ENCODE peak calls at places on chromosomes 2 and 18, in four cellular contexts. Y is endodermal cell, S is GM13976, G is bronchial epithelial cell. N is an unnamed sample.

GRCh38 chr2:37570773-37571570 is 100.5 kb downstream of the CDC42EP3 start:
- DNase-seq in Y (no peak), S (peak; percentile 28), G (peak; percentile 96), N (peak; percentile 38)

GRCh38 chr2:32484907-32485306 is 128.1 kb downstream of the BIRC6 start:
- DNase-seq in Y (no peak), S (no peak), G (peak; percentile 89), N (no peak)

GRCh38 chr18:79558196-79559120 is 121.1 kb upstream of the CTDP1 start:
- DNase-seq in Y (peak; percentile 38), S (no peak), G (no peak), N (no peak)

GRCh38 chr2:75162897-75163296 is 36.4 kb downstream of the TACR1 start:
- DNase-seq in Y (no peak), S (peak; percentile 16), G (no peak), N (no peak)

GRCh38 chr2:44769349-44770005 is 172.0 kb upstream of the SIX3 start:
- DNase-seq in Y (no peak), S (no peak), G (no peak), N (no peak)

GRCh38 chr2:10940607-10941006 is 28.9 kb downstream of the KCNF1 start:
- DNase-seq in Y (no peak), S (no peak), G (no peak), N (no peak)

GRCh38 chr2:73651586-73652230 is 9.5 kb upstream of the NAT8 start:
- DNase-seq in Y (no peak), S (no peak), G (no peak), N (no peak)

GRCh38 chr2:108938069-108938710 is 50.8 kb downstream of the EDAR start:
- DNase-seq in Y (no peak), S (no peak), G (no peak), N (no peak)

GRCh38 chr18:60145776-60146175 is 226.8 kb downstream of the MC4R start:
- DNase-seq in Y (peak; percentile 50), S (no peak), G (no peak), N (no peak)

GRCh38 chr2:185245806-185246205 is 492.8 kb upstream of the FSIP2 start:
- DNase-seq in Y (no peak), S (no peak), G (no peak), N (no peak)

GRCh38 chr2:186739739-186740138 is 45.9 kb downstream of the FAM171B start:
- DNase-seq in Y (no peak), S (no peak), G (no peak), N (no peak)

GRCh38 chr2:62415019-62415431 is 91.0 kb downstream of the TMEM17 start:
- DNase-seq in Y (no peak), S (peak; percentile 60), G (no peak), N (peak; percentile 65)

GRCh38 chr2:174024524-174025270 is 59.5 kb upstream of the SP3 start:
- DNase-seq in Y (no peak), S (no peak), G (no peak), N (no peak)

GRCh38 chr2:55837073-55837472 is 86.5 kb downstream of the EFEMP1 start:
- DNase-seq in Y (peak; percentile 82), S (no peak), G (no peak), N (no peak)

GRCh38 chr18:55269632-55270031 is 310.4 kb upstream of the CCDC68 start:
- DNase-seq in Y (no peak), S (no peak), G (peak; percentile 57), N (no peak)

GRCh38 chr2:227890495-227891079 is 19.2 kb downstream of the DAW1 start:
- DNase-seq in Y (no peak), S (peak; percentile 45), G (peak; percentile 68), N (peak; percentile 34)

GRCh38 chr2:142984657-142985056 is 107.2 kb downstream of the KYNU start:
- DNase-seq in Y (no peak), S (no peak), G (no peak), N (no peak)

GRCh38 chr2:173545364-173545734 is 190.7 kb downstream of the CDCA7 start:
- DNase-seq in Y (no peak), S (no peak), G (no peak), N (no peak)

GRCh38 chr2:168528469-168528868 is 72.4 kb downstream of the CERS6 start:
- DNase-seq in Y (no peak), S (no peak), G (peak; percentile 40), N (no peak)

GRCh38 chr2:7071137-7071536 is 153.9 kb downstream of the RNF144A start:
- DNase-seq in Y (no peak), S (no peak), G (no peak), N (no peak)

GRCh38 chr2:172012688-172013358 is 13.1 kb downstream of the METAP1D start:
- DNase-seq in Y (no peak), S (no peak), G (no peak), N (no peak)

GRCh38 chr18:48398074-48398473 is 11.1 kb downstream of the ZBTB7C start:
- DNase-seq in Y (no peak), S (no peak), G (no peak), N (no peak)

DNA sequence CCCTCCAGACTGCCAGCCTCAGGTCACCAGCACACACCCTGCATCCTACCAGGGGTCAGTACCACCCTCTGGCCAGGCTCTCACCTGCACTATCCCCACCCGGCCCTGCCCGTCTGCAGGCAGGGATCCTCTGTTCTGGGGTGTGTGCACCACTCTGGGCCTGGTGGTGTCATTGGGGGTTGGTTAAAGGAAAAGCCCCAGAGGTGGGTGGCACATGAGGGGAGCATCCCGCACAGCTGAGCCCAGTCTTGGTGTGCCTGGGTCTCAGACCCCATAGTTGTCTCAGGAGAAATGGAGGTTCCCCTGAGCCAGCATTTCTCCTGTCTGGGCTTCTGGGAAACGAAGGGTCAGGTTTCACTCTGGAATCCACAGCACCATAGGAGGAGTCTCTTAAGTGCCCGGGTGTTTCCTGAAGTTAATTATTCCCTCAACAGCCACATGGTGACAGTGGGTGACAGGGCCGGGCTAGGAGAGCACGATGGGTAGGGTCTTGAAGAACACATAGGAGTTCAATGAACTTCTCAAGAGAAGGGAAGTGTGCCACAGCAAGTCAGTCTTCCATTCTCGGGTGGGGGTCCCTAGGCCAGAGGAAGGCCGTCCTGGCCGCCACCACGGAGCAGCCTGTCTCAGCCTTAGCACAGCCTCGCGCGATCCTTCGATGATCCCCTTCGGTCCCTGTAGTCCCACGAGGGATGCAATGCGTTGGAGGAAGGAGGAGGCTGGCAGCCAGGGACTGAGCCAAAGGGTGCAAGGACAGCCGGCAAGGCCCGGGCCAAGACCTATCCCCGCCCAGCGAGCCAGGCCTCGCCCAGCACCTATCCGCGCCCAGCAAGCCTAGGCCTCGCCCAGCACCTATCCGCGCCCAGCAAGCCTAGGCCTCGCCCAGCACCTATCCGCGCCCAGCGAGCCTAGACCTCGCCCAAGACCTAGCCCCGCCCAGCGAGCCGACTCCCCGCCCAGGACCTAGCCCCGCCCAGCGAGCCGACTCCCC is 1.1 kb upstream of the FARP2 start:
- DNase-seq in Y (peak; percentile 92), S (peak; percentile 68), G (peak; percentile 63), N (peak; percentile 62)
- TF ChIP-seq CTCF in Y (peak; percentile 22), S (no peak), G (no peak), N (no peak)

DNA sequence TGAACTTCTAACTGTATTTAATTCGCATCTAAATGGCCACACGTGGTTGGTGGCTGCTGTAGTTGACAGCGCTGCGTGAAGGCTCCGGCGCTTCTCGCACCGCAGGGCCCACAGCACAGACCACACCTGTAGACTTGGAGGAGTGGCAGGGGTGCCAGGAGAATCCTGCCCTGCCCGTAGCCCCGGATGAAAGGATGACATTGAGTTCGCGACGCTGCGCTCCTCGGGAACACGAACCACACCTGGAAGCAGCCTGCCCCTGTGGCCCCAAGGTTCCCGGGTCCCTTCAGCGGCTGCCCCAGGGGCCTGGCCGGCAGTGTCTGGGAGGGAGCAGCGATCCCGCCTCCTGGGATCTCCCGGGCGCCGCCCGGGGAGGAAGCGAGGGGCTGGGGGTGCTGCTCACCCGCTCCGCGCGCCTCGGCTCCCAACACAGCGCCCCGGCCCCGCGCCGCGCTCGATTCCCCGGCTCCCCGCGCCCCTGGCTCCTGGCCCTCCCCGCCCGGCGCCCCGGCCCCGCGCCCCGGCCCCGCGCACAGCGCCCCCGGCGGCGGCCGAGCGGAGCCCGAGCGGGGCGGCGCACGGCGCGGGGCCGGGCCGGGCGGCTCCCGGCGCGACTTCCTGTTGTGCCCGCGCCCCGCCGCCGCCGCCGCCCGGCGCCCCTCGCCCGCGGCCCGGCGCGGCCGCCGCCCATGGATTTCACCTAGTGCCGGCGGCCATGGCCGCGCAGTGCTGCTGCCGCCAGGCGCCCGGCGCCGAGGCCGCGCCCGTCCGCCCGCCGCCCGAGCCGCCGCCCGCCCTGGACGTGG is at the start of gene RNPEPL1:
- DNase-seq in Y (peak; percentile 76), S (peak; percentile 77), G (peak; percentile 30), N (peak; percentile 63)
- TF ChIP-seq CTCF in Y (peak; percentile 18), S (no peak), G (no peak), N (no peak)

GRCh38 chr2:126359494-126359893 is 296.5 kb upstream of the GYPC start:
- DNase-seq in Y (no peak), S (no peak), G (no peak), N (peak; percentile 18)
- TF ChIP-seq CTCF in Y (peak; percentile 66), S (peak; percentile 4), G (no peak), N (peak; percentile 17)

GRCh38 chr2:127051780-127052067 is 55.2 kb downstream of the BIN1 start:
- DNase-seq in Y (no peak), S (no peak), G (no peak), N (no peak)

GRCh38 chr2:127049927-127050802 is 56.8 kb downstream of the BIN1 start:
- DNase-seq in Y (peak; percentile 93), S (peak; percentile 93), G (peak; percentile 5), N (peak; percentile 88)

GRCh38 chr2:127050803-127051115 is 56.2 kb downstream of the BIN1 start:
- DNase-seq in Y (no peak), S (peak; percentile 37), G (no peak), N (no peak)

GRCh38 chr2:127052068-127052770 is 54.7 kb downstream of the BIN1 start:
- DNase-seq in Y (no peak), S (no peak), G (no peak), N (no peak)

DNA sequence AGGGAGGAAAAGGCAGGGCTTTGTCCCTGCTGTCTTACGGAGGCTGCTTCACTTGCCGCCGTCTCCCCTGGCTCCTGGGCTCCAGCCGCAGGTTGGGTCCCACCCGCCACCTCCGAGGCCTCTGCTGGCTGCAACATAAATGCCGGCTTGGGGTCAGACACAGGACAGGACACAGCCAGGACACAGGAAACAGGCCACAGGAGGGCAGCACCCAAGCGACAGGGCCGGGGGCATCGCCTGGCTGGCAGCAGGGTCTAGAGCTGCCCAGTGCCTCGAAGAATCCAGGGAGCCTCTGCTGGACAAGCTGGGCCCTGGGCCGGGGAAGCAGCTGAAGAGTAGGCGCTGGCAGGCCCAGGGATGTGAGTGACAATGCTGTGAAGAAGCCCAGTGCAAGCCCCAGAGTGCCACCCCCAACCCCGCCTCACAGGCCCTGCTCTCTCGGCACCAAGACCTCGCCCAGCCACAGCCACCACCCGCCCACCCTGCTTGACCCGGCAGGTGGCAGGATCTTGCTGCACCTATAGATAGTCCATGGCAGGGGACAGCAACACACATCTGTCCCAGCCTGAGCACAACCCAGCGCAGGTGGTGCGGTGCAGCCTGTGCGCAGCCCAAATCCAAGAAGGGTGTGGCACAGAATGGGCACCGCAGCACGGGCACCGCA is 55.7 kb downstream of the BIN1 start:
- DNase-seq in Y (no peak), S (peak; percentile 32), G (no peak), N (no peak)
- TF ChIP-seq CTCF in Y (peak; percentile 23), S (no peak), G (no peak), N (no peak)

GRCh38 chr2:161576421-161576820 is 47.8 kb upstream of the SLC4A10 start:
- DNase-seq in Y (peak; percentile 87), S (peak; percentile 32), G (no peak), N (peak; percentile 27)
- TF ChIP-seq CTCF in Y (peak; percentile 80), S (peak; percentile 26), G (no peak), N (no peak)

N was measured in GM10248.